ENCODE peak calls at places on chromosomes 2 and 18, in seven cellular contexts. F, X, O, K, I, U and J are unnamed samples. For H3K4me1 and H3K36me3, the result is how much of the 10 kb centered on the place peaks cover.

GRCh38 chr2:145654746-145655145 is 1134.8 kb upstream of the ZEB2 start:
- DNase-seq in F (no peak), X (no peak), O (no peak), K (no peak), I (no peak), U (no peak), J (no peak)

GRCh38 chr2:189018636-189019035 is 44.5 kb downstream of the COL3A1 start:
- DNase-seq in F (no peak), X (no peak), O (no peak), K (no peak), I (no peak), U (no peak), J (no peak)

GRCh38 chr2:75053484-75054112 is 95.2 kb downstream of the POLE4 start:
- DNase-seq in F (no peak), X (no peak), O (peak), K (no peak), I (no peak), U (no peak), J (no peak)

GRCh38 chr2:174631009-174631981 is 33.7 kb upstream of the WIPF1 start:
- DNase-seq in F (no peak), X (no peak), O (no peak), K (no peak), I (no peak), U (no peak), J (no peak)

GRCh38 chr2:233273120-233273519 is 21.6 kb downstream of the ATG16L1 start:
- DNase-seq in F (no peak), X (no peak), O (no peak), K (no peak), I (no peak), U (no peak), J (no peak)

GRCh38 chr2:225282858-225283693 is 116.4 kb upstream of the NYAP2 start:
- DNase-seq in F (no peak), X (no peak), O (peak), K (no peak), I (peak), U (no peak), J (no peak)

GRCh38 chr2:231034291-231034882 is 2.9 kb upstream of the C2orf72 start:
- DNase-seq in F (no peak), X (no peak), O (no peak), K (no peak), I (peak), U (no peak), J (no peak)

GRCh38 chr18:5895886-5896740 is 791 bp upstream of the TMEM200C start:
- DNase-seq in F (peak), X (no peak), O (peak), K (peak), I (no peak), U (peak), J (peak)

GRCh38 chr2:193966590-193966989 is 1690.4 kb upstream of the SLC39A10 start:
- DNase-seq in F (no peak), X (no peak), O (no peak), K (no peak), I (no peak), U (no peak), J (no peak)

DNA sequence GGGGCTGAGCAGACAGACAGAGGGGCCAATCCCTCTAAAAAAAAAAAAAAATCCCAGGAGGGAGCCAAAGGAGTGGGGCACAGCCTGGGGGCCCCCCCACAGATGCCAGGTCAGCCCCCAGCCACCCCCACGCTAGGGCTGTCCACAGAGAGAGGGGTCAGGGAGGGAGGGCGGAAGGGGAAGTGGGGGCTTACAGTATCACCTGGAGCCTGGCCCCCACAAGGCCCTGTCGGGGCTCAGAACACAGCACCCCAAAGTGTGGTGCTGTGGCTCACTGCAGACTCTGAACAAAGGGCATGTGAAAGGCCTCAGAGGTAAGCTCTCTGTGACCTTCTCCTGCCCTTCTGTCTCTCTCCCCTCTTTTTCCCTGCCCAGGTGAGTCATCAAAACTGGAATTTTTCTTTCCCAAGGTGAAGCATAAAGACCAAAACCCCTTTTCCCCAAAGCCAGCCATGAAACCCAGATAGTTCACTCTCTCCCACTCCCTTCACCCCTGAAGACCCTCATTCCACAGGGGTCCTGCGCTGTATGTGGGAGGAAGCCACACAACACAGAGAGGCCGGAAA is 13.9 kb downstream of the BIN1 start:
- DNase-seq in F (no peak), X (no peak), O (no peak), K (peak), I (no peak), U (no peak), J (no peak)
- H3K4me1 ChIP-seq in F (under half), X (half or more), O (under half), K (under half), I (under half), U (under half), J (under half)

DNA sequence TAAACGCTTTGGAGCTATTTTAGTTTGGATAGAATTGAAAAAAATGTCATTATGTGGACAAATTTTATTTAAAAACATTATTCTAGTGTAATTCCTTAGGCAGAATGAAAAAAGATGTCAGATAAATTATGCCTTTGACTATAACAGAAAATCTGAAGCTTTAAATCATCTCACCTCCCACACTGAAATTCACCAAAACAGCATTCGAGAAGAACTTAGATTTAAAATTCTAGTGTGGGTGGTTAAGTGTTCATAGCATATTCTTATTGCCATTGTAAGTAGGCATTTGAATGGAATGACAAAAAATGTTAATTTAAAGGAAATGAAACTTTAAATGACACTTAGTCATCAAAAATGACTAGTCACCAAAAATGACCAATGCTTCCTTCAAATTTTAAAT is 7.1 kb upstream of the ZNF407 start:
- DNase-seq in F (no peak), X (no peak), O (no peak), K (no peak), I (no peak), U (no peak), J (no peak)
- H3K27ac ChIP-seq in F (no peak), X (no peak), O (no peak), K (peak), I (no peak), U (no peak), J (no peak)

GRCh38 chr18:9561774-9562173 is 52.6 kb downstream of the PPP4R1 start:
- DNase-seq in F (no peak), X (no peak), O (no peak), K (no peak), I (no peak), U (no peak), J (no peak)
- H3K36me3 ChIP-seq in F (under half), X (half or more), O (under half), K (under half), I (under half), U (half or more), J (half or more)

GRCh38 chr2:234463626-234464290 is 33.1 kb downstream of the ARL4C start:
- DNase-seq in F (no peak), X (peak), O (no peak), K (no peak), I (no peak), U (no peak), J (no peak)
- H3K4me1 ChIP-seq in F (under half), X (under half), O (under half), K (under half), I (under half), U (under half), J (under half)

DNA sequence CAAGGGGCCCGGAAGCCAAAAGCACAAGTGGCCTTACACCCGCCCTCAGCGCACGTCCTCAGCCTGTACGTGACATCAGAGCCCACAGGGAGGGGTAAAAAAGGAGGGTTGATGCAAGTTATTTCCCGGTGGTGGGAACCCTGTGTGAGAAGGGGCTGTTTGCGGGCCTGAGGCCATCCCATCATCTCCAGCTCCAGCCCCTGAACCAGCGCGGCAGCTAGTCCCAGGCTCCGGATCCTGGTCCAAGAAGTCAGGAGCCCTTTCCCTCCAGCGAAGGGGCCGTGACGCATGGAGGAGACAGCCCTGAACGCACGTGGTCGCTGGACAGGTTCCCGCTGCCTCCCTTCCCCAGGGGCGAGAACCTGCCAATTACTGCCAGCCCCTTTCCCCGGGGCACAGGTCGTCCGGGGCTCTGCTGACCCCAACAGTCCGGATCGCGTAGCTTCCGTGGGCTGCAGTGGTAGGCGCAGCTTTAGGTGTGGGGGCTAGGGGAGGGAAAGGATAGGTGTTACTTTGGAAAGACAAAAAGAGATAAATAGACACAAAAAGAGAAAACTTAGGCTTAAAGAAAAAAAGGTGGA is 1.3 kb upstream of the LRP2 start:
- DNase-seq in F (peak), X (no peak), O (peak), K (peak), I (peak), U (peak), J (no peak)
- H3K27ac ChIP-seq in F (no peak), X (no peak), O (peak), K (no peak), I (no peak), U (no peak), J (no peak)

DNA sequence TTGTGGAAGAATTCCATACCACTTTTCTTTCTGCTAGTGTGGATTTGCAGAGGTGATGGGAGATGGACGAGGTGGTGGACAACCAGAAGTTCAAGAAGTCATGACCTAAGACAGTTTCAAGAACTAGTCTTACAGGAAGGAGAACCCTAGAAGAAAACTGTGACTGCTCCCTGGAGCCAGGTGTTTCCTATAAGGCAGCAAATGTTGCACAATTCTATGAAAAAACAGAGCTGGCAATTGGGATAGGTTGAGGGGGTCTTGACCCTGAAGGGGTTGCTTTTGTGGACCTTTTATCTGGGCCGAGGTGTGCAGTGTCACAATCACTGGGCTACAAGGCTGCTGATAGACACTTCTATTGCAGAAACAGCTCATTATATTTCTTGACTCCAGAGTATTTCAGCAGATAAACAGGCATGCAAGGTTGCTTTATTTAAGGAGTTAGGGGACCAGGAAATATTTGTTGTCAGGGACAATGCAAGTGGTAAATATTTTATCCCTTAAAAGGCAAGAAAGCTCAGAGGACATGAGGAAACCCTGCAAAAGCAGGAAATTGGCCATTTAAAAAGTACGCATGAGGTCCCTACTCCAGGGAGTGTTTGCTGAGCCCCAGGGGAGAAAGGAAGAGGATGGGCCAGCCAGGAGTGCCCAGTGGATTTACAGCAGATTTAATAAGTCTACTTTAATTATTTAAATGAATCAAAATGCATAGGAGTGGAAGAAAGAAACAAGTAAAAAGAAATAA is 22.9 kb downstream of the APCDD1 start:
- DNase-seq in F (no peak), X (no peak), O (no peak), K (no peak), I (no peak), U (no peak), J (no peak)
- H3K36me3 ChIP-seq in F (under half), X (under half), O (under half), K (under half), I (under half), U (under half), J (under half)

GRCh38 chr18:11323359-11323819 is 174.0 kb upstream of the PIEZO2 start:
- DNase-seq in F (no peak), X (no peak), O (no peak), K (no peak), I (no peak), U (no peak), J (no peak)
- H3K4me1 ChIP-seq in F (under half), X (under half), O (under half), K (under half), I (under half), U (under half), J (under half)

DNA sequence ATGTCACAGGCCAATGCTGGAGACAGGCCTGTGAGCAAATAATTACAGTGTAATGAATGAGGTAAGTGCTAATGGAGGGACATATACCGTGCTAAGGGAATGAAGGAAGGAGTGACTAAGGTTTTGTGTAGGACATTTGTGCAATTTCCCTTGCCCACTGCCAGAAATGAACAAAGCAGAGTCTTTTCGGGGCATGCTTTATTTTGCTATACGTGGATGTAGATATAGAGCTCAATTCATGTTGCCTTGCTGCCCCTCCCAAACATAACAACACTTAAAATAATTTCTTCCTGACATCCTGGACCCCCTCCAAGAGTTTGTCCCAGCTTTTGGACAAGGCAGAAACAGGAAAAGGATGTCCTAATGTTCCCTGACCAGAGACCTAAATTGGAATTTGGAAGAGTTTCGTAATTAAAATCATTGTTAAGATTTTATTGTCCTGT is 23.7 kb upstream of the CD28 start:
- DNase-seq in F (no peak), X (no peak), O (no peak), K (no peak), I (no peak), U (peak), J (no peak)
- H3K27ac ChIP-seq in F (peak), X (no peak), O (no peak), K (peak), I (no peak), U (peak), J (peak)

DNA sequence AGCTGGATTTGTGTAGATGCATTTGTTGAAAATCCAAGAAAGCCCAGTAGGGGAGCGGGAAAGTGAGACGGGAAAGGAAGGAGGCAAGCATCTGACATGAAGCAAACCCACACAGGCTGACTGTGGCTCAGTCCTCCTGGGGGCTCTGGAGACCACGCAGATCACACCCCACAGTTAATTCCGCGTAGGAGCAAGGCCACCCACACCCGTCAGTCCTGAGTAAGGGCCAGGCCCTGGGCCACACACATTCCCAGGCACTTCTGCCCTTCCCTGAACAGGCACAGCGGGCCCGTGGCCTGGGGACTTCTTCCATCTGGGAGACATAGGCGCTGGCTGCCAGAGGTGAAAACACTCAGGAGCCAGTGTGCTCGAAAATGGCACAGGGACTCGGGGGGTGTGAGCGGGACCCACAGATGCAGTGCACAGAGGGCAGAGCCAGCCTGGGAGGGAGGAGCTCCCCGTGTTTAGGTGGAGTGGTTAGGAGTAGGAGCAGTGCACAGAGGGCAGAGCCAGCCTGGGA is 19.4 kb upstream of the PRLH start:
- DNase-seq in F (no peak), X (no peak), O (no peak), K (peak), I (no peak), U (no peak), J (peak)
- H3K36me3 ChIP-seq in F (under half), X (half or more), O (under half), K (under half), I (under half), U (under half), J (under half)

GRCh38 chr2:207935991-207936370 is 89.3 kb downstream of the PLEKHM3 start:
- DNase-seq in F (no peak), X (no peak), O (no peak), K (no peak), I (no peak), U (no peak), J (no peak)

GRCh38 chr2:207937818-207938217 is 87.5 kb downstream of the PLEKHM3 start:
- DNase-seq in F (no peak), X (no peak), O (no peak), K (no peak), I (no peak), U (no peak), J (no peak)

GRCh38 chr2:207936380-207936779 is 88.9 kb downstream of the PLEKHM3 start:
- DNase-seq in F (no peak), X (no peak), O (no peak), K (no peak), I (no peak), U (no peak), J (no peak)

GRCh38 chr2:207938415-207938814 is 86.9 kb downstream of the PLEKHM3 start:
- DNase-seq in F (no peak), X (no peak), O (no peak), K (no peak), I (no peak), U (no peak), J (no peak)

GRCh38 chr2:207937253-207937652 is 88.1 kb downstream of the PLEKHM3 start:
- DNase-seq in F (no peak), X (no peak), O (no peak), K (no peak), I (no peak), U (no peak), J (no peak)
- H3K4me1 ChIP-seq in F (under half), X (under half), O (under half), K (under half), I (under half), U (under half), J (under half)